ENCODE peak calls at places on chromosomes 2 and 18, in seven cellular contexts. S, Q, N, W, J, R and A are unnamed samples.

GRCh38 chr2:223916181-223916900 is 28.8 kb downstream of the WDFY1 start:
- DNase-seq in S (no peak), Q (no peak), N (no peak), W (no peak), J (no peak), R (no peak), A (no peak)

GRCh38 chr18:1806884-1807615 is 764.3 kb downstream of the METTL4 start:
- DNase-seq in S (no peak), Q (no peak), N (no peak), W (no peak), J (no peak), R (no peak), A (no peak)

GRCh38 chr2:224369028-224369632 is 32.8 kb downstream of the FAM124B start:
- DNase-seq in S (peak; percentile 20), Q (no peak), N (peak; percentile 48), W (peak; percentile 62), J (no peak), R (no peak), A (no peak)

GRCh38 chr18:23386317-23386716 is 66.8 kb upstream of the RIOK3 start:
- DNase-seq in S (no peak), Q (no peak), N (no peak), W (no peak), J (no peak), R (no peak), A (no peak)

GRCh38 chr2:145652992-145653545 is 1133.2 kb upstream of the ZEB2 start:
- DNase-seq in S (no peak), Q (no peak), N (no peak), W (no peak), J (no peak), R (no peak), A (no peak)

GRCh38 chr2:101474752-101475384 is at the start of gene RFX8:
- DNase-seq in S (no peak), Q (no peak), N (no peak), W (no peak), J (peak; percentile 62), R (no peak), A (no peak)

GRCh38 chr2:241848761-241849615 is 9.7 kb downstream of the PDCD1 start:
- DNase-seq in S (peak; percentile 23), Q (no peak), N (no peak), W (no peak), J (peak; percentile 10), R (peak; percentile 73), A (no peak)

GRCh38 chr18:63085611-63086010 is 234.0 kb downstream of the BCL2 start:
- DNase-seq in S (no peak), Q (no peak), N (no peak), W (no peak), J (no peak), R (no peak), A (no peak)

GRCh38 chr2:118845843-118846666 is 1.4 kb downstream of the EN1 start:
- DNase-seq in S (no peak), Q (no peak), N (no peak), W (no peak), J (no peak), R (peak; percentile 55), A (no peak)

GRCh38 chr2:200177971-200178911 is 128.3 kb upstream of the SPATS2L start:
- DNase-seq in S (peak; percentile 23), Q (peak; percentile 43), N (no peak), W (no peak), J (no peak), R (no peak), A (no peak)

GRCh38 chr2:67806816-67807215 is 256.0 kb downstream of the C1D start:
- DNase-seq in S (no peak), Q (no peak), N (no peak), W (no peak), J (no peak), R (no peak), A (no peak)

GRCh38 chr2:229027353-229028115 is 243.6 kb downstream of the PID1 start:
- DNase-seq in S (no peak), Q (no peak), N (peak; percentile 69), W (no peak), J (no peak), R (no peak), A (no peak)

GRCh38 chr2:71453404-71454220 is at the start of gene DYSF:
- DNase-seq in S (peak; percentile 31), Q (peak; percentile 60), N (peak; percentile 16), W (no peak), J (no peak), R (peak; percentile 93), A (no peak)

GRCh38 chr2:238425979-238426567 is 654 bp upstream of the ASB1 start:
- DNase-seq in S (no peak), Q (peak; percentile 20), N (no peak), W (peak; percentile 5), J (peak; percentile 20), R (peak; percentile 88), A (no peak)

GRCh38 chr2:112491946-112492345 is 10.0 kb downstream of the TTL start:
- DNase-seq in S (no peak), Q (no peak), N (no peak), W (no peak), J (no peak), R (no peak), A (no peak)

GRCh38 chr2:206477296-206477695 is 34.0 kb downstream of the ADAM23 start:
- DNase-seq in S (no peak), Q (no peak), N (no peak), W (no peak), J (no peak), R (no peak), A (no peak)

GRCh38 chr18:11089931-11090715 is 59.2 kb downstream of the PIEZO2 start:
- DNase-seq in S (no peak), Q (no peak), N (no peak), W (no peak), J (no peak), R (no peak), A (no peak)

GRCh38 chr2:159600752-159601151 is 15.6 kb downstream of the BAZ2B start:
- DNase-seq in S (no peak), Q (no peak), N (no peak), W (no peak), J (no peak), R (no peak), A (no peak)

GRCh38 chr2:28377984-28378678 is 14.5 kb upstream of the FOSL2 start:
- DNase-seq in S (no peak), Q (peak; percentile 86), N (peak; percentile 98), W (no peak), J (no peak), R (no peak), A (no peak)

GRCh38 chr2:42764096-42764495 is at the start of gene OXER1:
- DNase-seq in S (no peak), Q (no peak), N (no peak), W (no peak), J (no peak), R (peak; percentile 82), A (no peak)

GRCh38 chr18:10299686-10300085 is 154.7 kb upstream of the APCDD1 start:
- DNase-seq in S (no peak), Q (no peak), N (no peak), W (no peak), J (no peak), R (no peak), A (no peak)

DNA sequence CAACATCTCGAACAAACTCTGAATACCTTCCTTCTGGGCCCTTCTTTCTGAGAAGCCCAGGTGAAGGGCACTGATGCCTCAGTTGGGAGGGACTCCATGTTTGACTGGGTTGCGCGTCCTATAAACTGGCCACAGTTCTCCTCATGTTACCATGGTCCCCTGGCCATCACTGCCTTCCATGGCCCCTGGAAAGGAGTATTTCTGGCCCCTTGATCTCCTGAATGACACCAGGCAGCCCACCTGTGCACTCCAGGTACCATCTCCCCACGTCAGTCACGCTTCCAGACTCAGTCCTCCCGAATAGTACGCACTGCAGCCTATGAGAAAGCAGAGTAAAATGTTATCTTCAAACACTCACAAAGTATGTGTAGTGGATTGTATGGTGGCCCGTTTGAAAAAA is 73.9 kb downstream of the ACKR3 start:
- DNase-seq in S (no peak), Q (no peak), N (no peak), W (no peak), J (no peak), R (no peak), A (no peak)
- H3K9me3 ChIP-seq in S (no peaks in the 10 kb centered on the region), Q (no peaks in the 10 kb centered on the region), N (no peaks in the 10 kb centered on the region), W (no peaks in the 10 kb centered on the region), J (no peaks in the 10 kb centered on the region), R (no peaks in the 10 kb centered on the region), A (no peaks in the 10 kb centered on the region)

DNA sequence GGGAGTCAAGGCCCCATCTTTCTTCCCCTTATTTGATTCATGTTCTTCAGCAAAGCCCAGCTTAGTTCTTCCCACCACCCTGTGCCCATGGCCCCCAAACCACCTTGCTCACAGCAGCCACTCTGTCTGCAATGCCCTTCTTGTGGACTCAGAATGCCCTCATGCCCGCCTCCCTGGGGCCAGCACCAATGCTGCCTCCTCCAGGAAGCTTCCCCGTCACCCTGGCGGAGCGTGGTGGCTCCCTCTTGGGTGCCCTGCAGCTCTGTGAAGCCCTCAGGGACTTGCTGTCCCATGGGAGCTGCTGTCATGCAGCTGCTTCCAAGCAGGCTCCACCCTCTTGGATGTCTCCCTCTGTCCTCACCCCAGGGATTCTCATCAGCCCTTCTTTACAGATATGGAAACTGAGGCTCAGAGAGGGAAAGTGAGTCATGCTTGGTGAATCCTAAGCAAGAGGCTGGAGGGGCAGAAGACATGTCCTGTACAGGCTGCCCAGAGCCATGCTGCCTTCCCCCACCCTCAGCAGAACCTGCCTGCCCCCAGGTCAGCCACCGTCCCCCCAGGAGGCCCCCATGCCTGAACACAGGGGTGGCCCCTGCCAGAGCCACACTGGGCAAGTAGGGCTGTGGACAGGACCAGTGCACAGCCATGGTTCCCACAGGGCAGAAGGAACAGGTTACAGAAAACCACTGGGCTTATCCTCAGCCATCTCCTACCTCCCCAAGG is 11.8 kb upstream of the DUSP2 start:
- DNase-seq in S (no peak), Q (no peak), N (no peak), W (peak; percentile 81), J (no peak), R (peak; percentile 80), A (no peak)
- H3K9me3 ChIP-seq in S (no peaks in the 10 kb centered on the region), Q (no peaks in the 10 kb centered on the region), N (no peaks in the 10 kb centered on the region), W (peaks cover 5% of the 10 kb centered on the region), J (no peaks in the 10 kb centered on the region), R (peaks cover 5% of the 10 kb centered on the region), A (peaks cover 3% of the 10 kb centered on the region)

DNA sequence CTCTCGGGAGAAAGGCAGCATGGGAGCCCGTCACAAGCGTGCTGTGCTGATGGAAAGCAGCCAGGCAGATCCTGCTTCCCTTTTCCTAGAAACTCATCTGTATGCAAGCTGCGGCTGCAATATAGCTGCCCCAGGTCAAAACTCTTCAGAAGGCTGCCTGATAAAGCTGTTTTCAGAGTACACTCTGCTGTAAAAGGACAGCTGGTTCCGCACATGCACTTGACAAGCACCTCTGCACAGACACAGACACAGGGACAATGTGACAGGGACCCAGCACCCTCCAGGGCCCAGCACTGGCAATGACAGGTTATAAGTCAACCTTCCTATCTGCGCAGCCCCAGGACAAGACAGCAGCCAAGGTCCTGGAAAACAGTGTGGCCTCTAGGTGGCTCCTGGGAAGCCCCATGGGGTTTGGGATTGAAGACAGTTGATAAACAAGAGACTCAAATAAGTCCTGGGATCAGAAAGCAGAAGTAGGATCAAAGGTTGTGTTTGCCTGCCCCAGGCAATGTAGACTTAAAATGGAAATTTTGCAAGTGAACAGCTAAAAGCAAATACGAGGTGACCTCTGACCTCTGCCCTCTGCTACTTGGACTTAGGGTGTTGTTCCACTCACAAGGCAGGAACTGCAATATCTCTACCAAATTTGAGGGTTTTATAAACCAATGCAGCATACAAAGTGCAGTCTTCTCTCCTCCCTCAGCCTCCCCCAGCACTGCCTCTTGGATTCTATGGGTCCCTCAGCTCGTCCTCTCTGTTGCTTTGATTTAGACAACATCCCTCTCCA is 16.9 kb downstream of the SLC66A2 start:
- DNase-seq in S (no peak), Q (peak; percentile 52), N (peak; percentile 68), W (no peak), J (no peak), R (peak; percentile 51), A (no peak)
- H3K9me3 ChIP-seq in S (no peaks in the 10 kb centered on the region), Q (peaks cover 9% of the 10 kb centered on the region), N (no peaks in the 10 kb centered on the region), W (peaks cover 19% of the 10 kb centered on the region), J (peaks cover 10% of the 10 kb centered on the region), R (peaks cover 52% of the 10 kb centered on the region), A (peaks cover 20% of the 10 kb centered on the region)

GRCh38 chr2:556494-556893 is 120.7 kb downstream of the TMEM18 start:
- DNase-seq in S (no peak), Q (no peak), N (no peak), W (no peak), J (no peak), R (no peak), A (no peak)
- H3K9me3 ChIP-seq in S (no peaks in the 10 kb centered on the region), Q (no peaks in the 10 kb centered on the region), N (no peaks in the 10 kb centered on the region), W (no peaks in the 10 kb centered on the region), J (no peaks in the 10 kb centered on the region), R (no peaks in the 10 kb centered on the region), A (no peaks in the 10 kb centered on the region)